ENCODE peak calls at places on chromosomes 6 and 20, in seven cellular contexts. M is H1, F is K562, R is HCT116, Z is SK-N-SH, L is HepG2, B is GM12878. N is an unnamed sample.
A peak's percentile ranks its signal among the peaks of the same experiment; 100 is the strongest.

GRCh38 chr6:157861184-157861583 is 38.1 kb downstream of the SNX9 start:
- DNase-seq in B (no peak), F (peak; percentile 34), Z (no peak), L (no peak), M (no peak), R (no peak), N (no peak)

GRCh38 chr6:23611776-23612381 is 514.1 kb upstream of the NRSN1 start:
- DNase-seq in R (no peak), B (no peak), M (no peak), Z (peak; percentile 86), L (no peak), F (no peak), N (no peak)

GRCh38 chr20:34578040-34578439 is 19.5 kb downstream of the MAP1LC3A start:
- DNase-seq in Z (no peak), B (no peak), M (no peak), F (no peak), L (no peak), R (no peak), N (no peak)

GRCh38 chr6:15423286-15423957 is 177.6 kb downstream of the JARID2 start:
- DNase-seq in B (no peak), M (no peak), F (no peak), R (no peak), Z (no peak), L (no peak), N (no peak)

GRCh38 chr20:53652859-53653520 is 59.4 kb upstream of the ZNF217 start:
- DNase-seq in M (no peak), Z (no peak), R (no peak), L (no peak), B (no peak), F (no peak), N (no peak)

GRCh38 chr20:62936996-62937352 is 973 bp upstream of the GID8 start:
- DNase-seq in R (no peak), Z (no peak), L (peak; percentile 81), M (no peak), B (no peak), F (no peak), N (peak; percentile 55)

GRCh38 chr20:59664389-59665055 is 60.2 kb downstream of the PHACTR3 start:
- DNase-seq in R (no peak), Z (no peak), F (no peak), B (no peak), L (no peak), M (no peak), N (no peak)

GRCh38 chr6:140731741-140732140 is 1357.3 kb upstream of the CITED2 start:
- DNase-seq in L (no peak), M (no peak), Z (no peak), B (no peak), R (no peak), F (no peak), N (no peak)

DNA sequence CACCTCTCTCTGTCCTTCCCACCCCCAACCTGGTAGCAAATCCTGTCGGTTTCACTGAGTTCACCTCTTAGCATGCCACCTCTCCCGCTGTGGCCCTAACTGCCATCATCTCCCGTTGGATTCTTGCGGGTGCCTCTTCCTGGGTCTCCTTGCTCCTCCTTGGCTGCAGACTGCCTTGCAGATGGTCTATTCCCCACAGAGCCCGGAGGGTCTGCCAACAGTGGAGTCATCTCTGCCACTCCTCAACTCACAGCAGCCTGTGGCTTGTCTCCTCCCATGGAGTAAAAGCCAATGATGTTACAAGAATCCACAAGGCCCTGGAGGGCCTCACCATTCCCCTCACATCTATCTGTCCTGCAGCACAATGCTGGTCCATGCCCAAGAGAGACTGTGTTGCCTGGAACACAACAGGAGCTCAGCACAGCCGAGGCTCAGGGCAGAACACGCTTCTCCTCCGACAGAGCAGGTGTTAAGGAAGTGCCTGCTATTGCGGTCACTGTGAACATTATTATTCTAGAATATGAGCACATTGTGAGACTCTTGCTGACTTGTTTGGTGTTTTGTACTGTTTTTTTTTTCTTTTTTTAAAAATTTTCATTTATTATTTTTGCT is 241.8 kb upstream of the SULF2 start:
- DNase-seq in B (no peak), R (no peak), Z (no peak), F (no peak), M (no peak), L (no peak), N (no peak)
- TF ChIP-seq JUND in B (no peak), R (no peak), Z (no peak), F (no peak), M (no peak), L (no peak), N (no peak)

GRCh38 chr6:10315034-10315433 is 99.8 kb downstream of the TFAP2A start:
- DNase-seq in M (peak; percentile 57), R (no peak), F (no peak), B (no peak), L (no peak), Z (no peak), N (no peak)
- TF ChIP-seq JUND in M (no peak), R (no peak), F (no peak), B (no peak), L (no peak), Z (no peak), N (peak; percentile 66)

GRCh38 chr20:434221-434620 is 26.1 kb downstream of the RBCK1 start:
- DNase-seq in F (no peak), M (no peak), B (no peak), R (no peak), Z (no peak), L (no peak), N (no peak)

GRCh38 chr20:432677-433299 is 24.7 kb downstream of the RBCK1 start:
- DNase-seq in B (no peak), F (no peak), R (no peak), L (no peak), Z (no peak), M (no peak), N (no peak)

GRCh38 chr20:432208-432607 is 24.1 kb downstream of the RBCK1 start:
- DNase-seq in Z (no peak), F (no peak), B (no peak), M (no peak), L (no peak), R (no peak), N (no peak)

GRCh38 chr20:434661-435419 is 26.7 kb downstream of the RBCK1 start:
- DNase-seq in F (no peak), R (no peak), M (no peak), Z (no peak), B (no peak), L (no peak), N (no peak)

GRCh38 chr20:433300-433975 is 25.3 kb downstream of the RBCK1 start:
- DNase-seq in B (peak; percentile 86), F (no peak), Z (no peak), M (no peak), L (no peak), R (no peak), N (no peak)
- TF ChIP-seq JUND in B (peak; percentile 56), F (no peak), Z (no peak), M (no peak), L (no peak), R (peak; percentile 32), N (no peak)

DNA sequence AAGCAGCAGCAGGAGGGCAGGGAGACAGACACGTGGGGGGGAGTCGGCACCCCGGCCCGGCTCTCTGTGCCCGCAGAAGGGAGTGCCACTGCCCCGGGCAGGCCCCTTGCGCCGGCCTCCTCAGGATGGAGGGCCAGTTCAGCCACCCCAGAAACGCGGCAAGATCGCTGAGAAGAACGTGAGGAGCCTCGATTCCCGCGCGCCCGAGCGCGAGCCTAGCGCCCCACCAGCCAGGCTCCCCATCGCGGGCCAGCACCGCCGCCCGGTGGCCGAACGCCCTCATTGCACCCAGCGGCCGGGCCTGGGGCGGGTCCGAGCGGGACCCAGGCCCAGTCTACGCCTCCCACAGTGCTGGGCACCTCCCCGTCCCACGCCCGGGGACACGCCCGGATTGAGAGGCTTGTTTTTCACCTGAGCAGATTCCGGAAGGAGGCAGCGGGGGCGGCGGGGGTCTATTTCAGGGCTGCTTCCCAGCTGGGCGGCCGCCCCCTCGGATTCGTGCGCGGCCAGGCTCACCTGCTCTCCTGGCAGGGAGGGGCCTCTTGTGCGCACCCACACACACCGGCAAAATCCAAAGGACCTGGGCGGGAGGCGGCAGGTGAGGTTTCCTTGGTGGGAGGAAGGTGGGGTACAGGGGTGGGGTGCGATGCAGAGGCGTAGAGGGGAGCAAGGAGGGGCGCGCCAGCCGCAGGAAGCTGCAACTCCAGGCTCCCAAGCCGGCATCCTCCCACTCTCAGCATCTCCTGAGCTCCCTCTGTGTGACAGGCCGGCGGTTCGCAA is 9.0 kb upstream of the GRM4 start:
- DNase-seq in Z (peak; percentile 98), F (peak; percentile 97), B (no peak), M (peak; percentile 99), R (no peak), L (no peak), N (peak; percentile 86)
- TF ChIP-seq JUND in Z (no peak), F (no peak), B (no peak), M (no peak), R (no peak), L (no peak), N (no peak)

DNA sequence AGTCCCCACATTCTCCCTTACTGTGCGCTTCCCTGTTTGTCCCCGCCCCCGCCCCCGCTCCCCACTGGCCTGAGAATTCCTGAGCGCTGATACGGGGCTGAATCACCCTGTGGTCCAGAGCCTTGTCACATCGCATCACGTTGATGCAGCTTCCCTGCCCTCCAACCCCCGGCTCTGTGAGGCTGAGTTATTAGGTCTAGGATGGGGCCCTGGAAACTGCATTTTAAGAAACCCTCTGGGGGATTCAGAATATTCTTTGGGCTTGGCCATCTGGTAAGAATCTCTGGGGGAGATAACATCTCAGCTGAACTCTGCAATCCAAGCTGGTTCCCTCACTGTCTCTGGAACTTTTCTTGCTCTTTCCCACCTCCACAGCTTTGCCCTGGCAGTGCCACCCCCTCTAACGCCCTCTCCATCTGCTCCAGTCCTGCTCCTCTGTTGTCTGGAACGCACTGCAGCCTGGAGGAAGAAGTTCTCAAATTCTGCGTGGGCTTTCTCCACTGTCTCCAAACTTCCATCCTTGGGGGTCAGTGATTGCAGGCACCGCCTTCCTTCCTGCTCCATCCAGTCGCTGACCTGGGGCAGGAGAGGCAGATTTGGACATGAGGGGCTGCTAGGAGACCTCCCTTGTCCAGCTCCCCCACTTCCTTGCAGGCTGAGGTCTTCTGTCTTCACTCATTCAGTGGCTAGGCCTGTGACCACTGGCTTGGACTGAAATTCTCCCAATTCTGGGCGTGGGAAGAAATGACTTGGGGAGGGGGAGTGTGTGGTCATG is 42.6 kb downstream of the KIAA1755 start:
- DNase-seq in M (no peak), B (no peak), Z (peak; percentile 63), L (peak; percentile 49), F (peak; percentile 55), R (peak; percentile 36), N (no peak)
- TF ChIP-seq JUND in M (no peak), B (no peak), Z (peak; percentile 97), L (no peak), F (no peak), R (no peak), N (no peak)

DNA sequence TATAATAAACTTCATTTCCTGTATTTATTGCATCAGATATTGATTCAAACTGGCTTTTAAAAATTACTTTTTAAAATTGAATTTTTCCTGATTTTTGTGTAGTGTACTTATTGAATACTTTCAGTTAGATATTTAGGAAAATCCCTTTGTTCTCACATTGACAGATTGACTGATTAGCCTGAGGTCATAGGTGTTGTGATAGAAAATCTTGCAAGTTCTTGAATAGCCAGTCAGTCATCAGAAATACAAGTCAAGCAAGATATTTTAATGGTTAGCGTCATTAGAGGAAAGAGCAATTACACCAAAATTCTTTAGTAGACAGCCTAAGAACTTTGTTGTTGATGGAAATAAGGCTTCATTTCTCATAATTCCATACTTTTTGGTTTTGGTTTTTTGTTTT is 3.4 kb upstream of the TMEM30A start:
- DNase-seq in Z (no peak), M (no peak), L (no peak), B (no peak), R (no peak), F (no peak), N (no peak)
- TF ChIP-seq JUND in Z (no peak), M (no peak), L (no peak), B (no peak), R (no peak), F (no peak), N (no peak)

GRCh38 chr6:167861424-167861823 is 34.7 kb downstream of the AFDN start:
- DNase-seq in F (no peak), M (no peak), B (no peak), L (no peak), R (no peak), Z (no peak), N (no peak)
- TF ChIP-seq JUND in F (no peak), M (no peak), B (no peak), L (no peak), R (no peak), Z (no peak), N (no peak)